ENCODE peak calls at places on chromosomes 4 and X, in nine cellular contexts. One of them, this sample, is unnamed.

GRCh38 chr4:119683518-119683917 is 54.9 kb upstream of the PDE5A start:
- DNase-seq in fibroblast of pulmonary artery: peak; percentile 41
- DNase-seq in suprapubic skin: no peak
- DNase-seq in NCI-H748 treated with DMSO at 0.1 percent for 48 hours: no peak
- DNase-seq in esophagus squamous epithelium: no peak
- DNase-seq in EL: peak; percentile 35
- DNase-seq in CD8-positive, alpha-beta T cell: no peak
- DNase-seq in astrocyte of the hippocampus: peak; percentile 56
- DNase-seq in nephron progenitor cell: no peak
- DNase-seq in this sample: no peak

GRCh38 chr4:83316459-83317170 is 18.0 kb downstream of the HPSE start:
- DNase-seq in CD8-positive, alpha-beta T cell: no peak
- DNase-seq in suprapubic skin: no peak
- DNase-seq in esophagus squamous epithelium: no peak
- DNase-seq in astrocyte of the hippocampus: no peak
- DNase-seq in EL: no peak
- DNase-seq in NCI-H748 treated with DMSO at 0.1 percent for 48 hours: no peak
- DNase-seq in nephron progenitor cell: no peak
- DNase-seq in fibroblast of pulmonary artery: no peak
- DNase-seq in this sample: peak; percentile 85

GRCh38 chr4:170931326-170931725 is 841.6 kb upstream of the AADAT start:
- DNase-seq in suprapubic skin: no peak
- DNase-seq in esophagus squamous epithelium: no peak
- DNase-seq in fibroblast of pulmonary artery: no peak
- DNase-seq in astrocyte of the hippocampus: peak; percentile 25
- DNase-seq in EL: no peak
- DNase-seq in NCI-H748 treated with DMSO at 0.1 percent for 48 hours: no peak
- DNase-seq in nephron progenitor cell: no peak
- DNase-seq in CD8-positive, alpha-beta T cell: no peak
- DNase-seq in this sample: no peak

GRCh38 chr4:7015383-7016035 is 27.7 kb upstream of the TADA2B start:
- DNase-seq in nephron progenitor cell: no peak
- DNase-seq in NCI-H748 treated with DMSO at 0.1 percent for 48 hours: no peak
- DNase-seq in suprapubic skin: no peak
- DNase-seq in astrocyte of the hippocampus: no peak
- DNase-seq in fibroblast of pulmonary artery: no peak
- DNase-seq in CD8-positive, alpha-beta T cell: no peak
- DNase-seq in EL: no peak
- DNase-seq in esophagus squamous epithelium: no peak
- DNase-seq in this sample: no peak

GRCh38 chrX:54994099-54994498 is at the start of gene PFKFB1:
- DNase-seq in astrocyte of the hippocampus: no peak
- DNase-seq in suprapubic skin: no peak
- DNase-seq in esophagus squamous epithelium: no peak
- DNase-seq in fibroblast of pulmonary artery: no peak
- DNase-seq in NCI-H748 treated with DMSO at 0.1 percent for 48 hours: no peak
- DNase-seq in CD8-positive, alpha-beta T cell: no peak
- DNase-seq in nephron progenitor cell: no peak
- DNase-seq in EL: no peak
- DNase-seq in this sample: no peak

GRCh38 chr4:10025230-10025806 is 4.0 kb upstream of the SLC2A9 start:
- DNase-seq in esophagus squamous epithelium: no peak
- DNase-seq in fibroblast of pulmonary artery: no peak
- DNase-seq in nephron progenitor cell: no peak
- DNase-seq in suprapubic skin: no peak
- DNase-seq in EL: no peak
- DNase-seq in astrocyte of the hippocampus: no peak
- DNase-seq in CD8-positive, alpha-beta T cell: no peak
- DNase-seq in NCI-H748 treated with DMSO at 0.1 percent for 48 hours: no peak
- DNase-seq in this sample: no peak

GRCh38 chr4:6893449-6894085 is 16.1 kb upstream of the TBC1D14 start:
- DNase-seq in CD8-positive, alpha-beta T cell: no peak
- DNase-seq in fibroblast of pulmonary artery: no peak
- DNase-seq in astrocyte of the hippocampus: no peak
- DNase-seq in esophagus squamous epithelium: no peak
- DNase-seq in suprapubic skin: no peak
- DNase-seq in nephron progenitor cell: no peak
- DNase-seq in NCI-H748 treated with DMSO at 0.1 percent for 48 hours: no peak
- DNase-seq in EL: no peak
- DNase-seq in this sample: peak; percentile 50

GRCh38 chrX:103687073-103687695 is 685 bp upstream of the MORF4L2 start:
- DNase-seq in astrocyte of the hippocampus: peak; percentile 88
- DNase-seq in suprapubic skin: peak; percentile 93
- DNase-seq in nephron progenitor cell: peak; percentile 84
- DNase-seq in NCI-H748 treated with DMSO at 0.1 percent for 48 hours: peak; percentile 79
- DNase-seq in CD8-positive, alpha-beta T cell: peak; percentile 92
- DNase-seq in esophagus squamous epithelium: peak; percentile 40
- DNase-seq in EL: no peak
- DNase-seq in fibroblast of pulmonary artery: no peak
- DNase-seq in this sample: peak; percentile 94

GRCh38 chr4:127920521-127920920 is 39.8 kb downstream of the PLK4 start:
- DNase-seq in NCI-H748 treated with DMSO at 0.1 percent for 48 hours: no peak
- DNase-seq in esophagus squamous epithelium: no peak
- DNase-seq in EL: no peak
- DNase-seq in nephron progenitor cell: no peak
- DNase-seq in fibroblast of pulmonary artery: no peak
- DNase-seq in suprapubic skin: no peak
- DNase-seq in astrocyte of the hippocampus: no peak
- DNase-seq in CD8-positive, alpha-beta T cell: no peak
- DNase-seq in this sample: no peak

GRCh38 chr4:133320576-133321170 is 171.6 kb downstream of the PCDH10 start:
- DNase-seq in NCI-H748 treated with DMSO at 0.1 percent for 48 hours: peak; percentile 55
- DNase-seq in nephron progenitor cell: peak; percentile 19
- DNase-seq in EL: peak; percentile 28
- DNase-seq in suprapubic skin: no peak
- DNase-seq in CD8-positive, alpha-beta T cell: no peak
- DNase-seq in fibroblast of pulmonary artery: peak; percentile 52
- DNase-seq in esophagus squamous epithelium: no peak
- DNase-seq in astrocyte of the hippocampus: peak; percentile 59
- DNase-seq in this sample: no peak

GRCh38 chr4:47933798-47934197 is 19.4 kb upstream of the NFXL1 start:
- DNase-seq in EL: peak; percentile 40
- DNase-seq in astrocyte of the hippocampus: peak; percentile 59
- DNase-seq in esophagus squamous epithelium: no peak
- DNase-seq in fibroblast of pulmonary artery: peak; percentile 76
- DNase-seq in nephron progenitor cell: no peak
- DNase-seq in NCI-H748 treated with DMSO at 0.1 percent for 48 hours: no peak
- DNase-seq in CD8-positive, alpha-beta T cell: no peak
- DNase-seq in suprapubic skin: no peak
- DNase-seq in this sample: no peak

GRCh38 chr4:77669911-77670590 is 64.4 kb downstream of the CXCL13 start:
- DNase-seq in suprapubic skin: no peak
- DNase-seq in EL: no peak
- DNase-seq in esophagus squamous epithelium: no peak
- DNase-seq in NCI-H748 treated with DMSO at 0.1 percent for 48 hours: no peak
- DNase-seq in astrocyte of the hippocampus: peak; percentile 18
- DNase-seq in nephron progenitor cell: no peak
- DNase-seq in fibroblast of pulmonary artery: no peak
- DNase-seq in CD8-positive, alpha-beta T cell: no peak
- DNase-seq in this sample: no peak

GRCh38 chr4:146957252-146957651 is 11.6 kb upstream of the TTC29 start:
- DNase-seq in CD8-positive, alpha-beta T cell: no peak
- DNase-seq in nephron progenitor cell: no peak
- DNase-seq in NCI-H748 treated with DMSO at 0.1 percent for 48 hours: no peak
- DNase-seq in EL: peak; percentile 94
- DNase-seq in fibroblast of pulmonary artery: peak; percentile 68
- DNase-seq in astrocyte of the hippocampus: peak; percentile 50
- DNase-seq in suprapubic skin: no peak
- DNase-seq in esophagus squamous epithelium: no peak
- DNase-seq in this sample: no peak

GRCh38 chr4:12791536-12791935 is 692.6 kb downstream of the RAB28 start:
- DNase-seq in fibroblast of pulmonary artery: peak; percentile 13
- DNase-seq in NCI-H748 treated with DMSO at 0.1 percent for 48 hours: peak; percentile 16
- DNase-seq in CD8-positive, alpha-beta T cell: no peak
- DNase-seq in nephron progenitor cell: no peak
- DNase-seq in EL: no peak
- DNase-seq in esophagus squamous epithelium: no peak
- DNase-seq in suprapubic skin: no peak
- DNase-seq in astrocyte of the hippocampus: peak; percentile 8
- DNase-seq in this sample: no peak

GRCh38 chr4:88077911-88078310 is 70.5 kb downstream of the PKD2 start:
- DNase-seq in CD8-positive, alpha-beta T cell: no peak
- DNase-seq in EL: no peak
- DNase-seq in NCI-H748 treated with DMSO at 0.1 percent for 48 hours: no peak
- DNase-seq in suprapubic skin: no peak
- DNase-seq in fibroblast of pulmonary artery: no peak
- DNase-seq in nephron progenitor cell: no peak
- DNase-seq in astrocyte of the hippocampus: peak; percentile 89
- DNase-seq in esophagus squamous epithelium: no peak
- DNase-seq in this sample: no peak

GRCh38 chr4:3368841-3369760 is 72.7 kb upstream of the HGFAC start:
- DNase-seq in suprapubic skin: no peak
- DNase-seq in fibroblast of pulmonary artery: no peak
- DNase-seq in NCI-H748 treated with DMSO at 0.1 percent for 48 hours: no peak
- DNase-seq in astrocyte of the hippocampus: peak; percentile 28
- DNase-seq in CD8-positive, alpha-beta T cell: no peak
- DNase-seq in EL: peak; percentile 8
- DNase-seq in nephron progenitor cell: no peak
- DNase-seq in esophagus squamous epithelium: no peak
- DNase-seq in this sample: no peak

GRCh38 chrX:118552501-118552900 is 56.9 kb downstream of the DOCK11 start:
- DNase-seq in suprapubic skin: no peak
- DNase-seq in astrocyte of the hippocampus: no peak
- DNase-seq in fibroblast of pulmonary artery: peak; percentile 56
- DNase-seq in CD8-positive, alpha-beta T cell: no peak
- DNase-seq in nephron progenitor cell: no peak
- DNase-seq in NCI-H748 treated with DMSO at 0.1 percent for 48 hours: no peak
- DNase-seq in EL: peak; percentile 75
- DNase-seq in esophagus squamous epithelium: no peak
- DNase-seq in this sample: peak; percentile 44

GRCh38 chrX:25754399-25754798 is 383.7 kb upstream of the MAGEB18 start:
- DNase-seq in CD8-positive, alpha-beta T cell: no peak
- DNase-seq in EL: no peak
- DNase-seq in nephron progenitor cell: no peak
- DNase-seq in suprapubic skin: no peak
- DNase-seq in NCI-H748 treated with DMSO at 0.1 percent for 48 hours: no peak
- DNase-seq in esophagus squamous epithelium: no peak
- DNase-seq in fibroblast of pulmonary artery: no peak
- DNase-seq in astrocyte of the hippocampus: no peak
- DNase-seq in this sample: no peak